ENCODE peak calls at places on chromosomes 11 and 22, in four cellular contexts. Q is mesothelial cell of epicardium, N is ovary, G is epithelial cell of esophagus. L is an unnamed sample.

GRCh38 chr11:57251037-57251436 is 14.0 kb upstream of the APLNR start:
- DNase-seq in N (no peak), Q (no peak), G (no peak), L (no peak)

GRCh38 chr11:10454902-10455631 is at the start of gene AMPD3:
- DNase-seq in N (no peak), G (peak), Q (no peak), L (peak)

GRCh38 chr11:117861151-117862018 is 15.1 kb downstream of the FXYD6 start:
- DNase-seq in N (no peak), Q (peak), G (peak), L (peak)

GRCh38 chr11:123217897-123218296 is 22.8 kb upstream of the CLMP start:
- DNase-seq in N (no peak), G (no peak), Q (no peak), L (no peak)

GRCh38 chr22:35995345-35995744 is 33.3 kb downstream of the RBFOX2 start:
- DNase-seq in Q (no peak), N (peak), G (no peak), L (no peak)

GRCh38 chr11:36492724-36493304 is 17.3 kb downstream of the TRAF6 start:
- DNase-seq in Q (no peak), G (peak), N (no peak), L (peak)

GRCh38 chr22:38489142-38489541 is 17.0 kb downstream of the DDX17 start:
- DNase-seq in G (no peak), Q (no peak), N (no peak), L (no peak)

GRCh38 chr11:57778318-57779037 is 16.9 kb downstream of the CTNND1 start:
- DNase-seq in Q (peak), N (peak), G (peak), L (peak)

GRCh38 chr22:38202437-38203089 is 769 bp downstream of the MAFF start:
- DNase-seq in G (peak), N (peak), Q (peak), L (peak)

GRCh38 chr22:29149841-29150555 is 55.7 kb upstream of the EMID1 start:
- DNase-seq in N (no peak), G (no peak), Q (no peak), L (no peak)

GRCh38 chr22:41152902-41153301 is 52.2 kb upstream of the L3MBTL2 start:
- DNase-seq in N (no peak), Q (no peak), G (no peak), L (no peak)

GRCh38 chr22:30015229-30015797 is 65.0 kb upstream of the HORMAD2 start:
- DNase-seq in Q (no peak), G (peak), N (no peak), L (peak)

GRCh38 chr22:31898911-31899310 is 45.4 kb upstream of the YWHAH start:
- DNase-seq in G (no peak), N (no peak), Q (no peak), L (no peak)

GRCh38 chr11:66912963-66913362 is 45.2 kb downstream of the PC start:
- DNase-seq in G (no peak), Q (no peak), N (no peak), L (no peak)

GRCh38 chr22:45645526-45646414 is 25.9 kb upstream of the ATXN10 start:
- DNase-seq in N (peak), G (peak), Q (peak), L (peak)

GRCh38 chr22:17198188-17199130 is 20.8 kb downstream of the ADA2 start:
- DNase-seq in G (no peak), Q (peak), N (no peak), L (no peak)

GRCh38 chr22:31537019-31537535 is 40.7 kb downstream of the SFI1 start:
- DNase-seq in Q (no peak), N (no peak), G (no peak), L (no peak)

GRCh38 chr11:69268911-69269310 is 25.0 kb upstream of the MYEOV start:
- DNase-seq in Q (no peak), N (no peak), G (no peak), L (no peak)

GRCh38 chr22:49139492-49140151 is 688.1 kb downstream of the BRD1 start:
- DNase-seq in Q (no peak), N (no peak), G (no peak), L (no peak)

GRCh38 chr11:118524757-118525465 is 2.4 kb upstream of the TTC36 start:
- DNase-seq in G (no peak), N (no peak), Q (no peak), L (no peak)

GRCh38 chr11:117435296-117435695 is 107.6 kb downstream of the CEP164 start:
- DNase-seq in N (no peak), G (no peak), Q (no peak), L (no peak)

GRCh38 chr22:31344369-31345330 is 1.5 kb downstream of the PATZ1 start:
- DNase-seq in Q (peak), N (peak), G (peak), L (no peak)

GRCh38 chr11:107799245-107799859 is 59.2 kb downstream of the SLC35F2 start:
- DNase-seq in N (peak), G (peak), Q (peak), L (peak)

GRCh38 chr11:64802370-64803162 is 448 bp downstream of the MAP4K2 start:
- DNase-seq in G (no peak), N (no peak), Q (no peak), L (no peak)

GRCh38 chr11:78539566-78539965 is 35.1 kb downstream of the NARS2 start:
- DNase-seq in G (no peak), N (no peak), Q (no peak), L (no peak)

GRCh38 chr11:88623536-88623935 is 286.0 kb upstream of the CTSC start:
- DNase-seq in Q (no peak), N (no peak), G (no peak), L (no peak)

GRCh38 chr22:44049369-44050231 is 25.5 kb downstream of the PARVB start:
- DNase-seq in N (peak), Q (no peak), G (no peak), L (no peak)

GRCh38 chr22:44354288-44354687 is 41.5 kb upstream of the SHISAL1 start:
- DNase-seq in Q (no peak), N (peak), G (no peak), L (no peak)

GRCh38 chr22:42066937-42067336 is 3.7 kb downstream of the NAGA start:
- DNase-seq in G (no peak), N (no peak), Q (peak), L (no peak)

GRCh38 chr22:23518381-23519187 is 61.5 kb downstream of the IGLL1 start:
- DNase-seq in Q (no peak), N (no peak), G (no peak), L (no peak)

GRCh38 chr11:122808494-122808893 is 29.8 kb upstream of the CRTAM start:
- DNase-seq in G (peak), N (no peak), Q (no peak), L (no peak)

GRCh38 chr11:73743045-73743444 is 17.8 kb downstream of the RAB6A start:
- DNase-seq in N (no peak), Q (no peak), G (no peak), L (no peak)

GRCh38 chr11:71266114-71266833 is 13.9 kb upstream of the SHANK2 start:
- DNase-seq in Q (no peak), G (peak), N (no peak), L (no peak)

GRCh38 chr11:94563848-94564442 is 3.2 kb upstream of the PIWIL4 start:
- DNase-seq in N (no peak), G (no peak), Q (no peak), L (no peak)

GRCh38 chr11:94567181-94567670 is at the start of gene PIWIL4:
- DNase-seq in N (no peak), G (no peak), Q (no peak), L (no peak)

GRCh38 chr11:94558932-94559331 is 8.2 kb upstream of the PIWIL4 start:
- DNase-seq in G (no peak), N (no peak), Q (no peak), L (no peak)

GRCh38 chr11:94558468-94558867 is 8.7 kb upstream of the PIWIL4 start:
- DNase-seq in G (no peak), N (no peak), Q (no peak), L (no peak)

DNA sequence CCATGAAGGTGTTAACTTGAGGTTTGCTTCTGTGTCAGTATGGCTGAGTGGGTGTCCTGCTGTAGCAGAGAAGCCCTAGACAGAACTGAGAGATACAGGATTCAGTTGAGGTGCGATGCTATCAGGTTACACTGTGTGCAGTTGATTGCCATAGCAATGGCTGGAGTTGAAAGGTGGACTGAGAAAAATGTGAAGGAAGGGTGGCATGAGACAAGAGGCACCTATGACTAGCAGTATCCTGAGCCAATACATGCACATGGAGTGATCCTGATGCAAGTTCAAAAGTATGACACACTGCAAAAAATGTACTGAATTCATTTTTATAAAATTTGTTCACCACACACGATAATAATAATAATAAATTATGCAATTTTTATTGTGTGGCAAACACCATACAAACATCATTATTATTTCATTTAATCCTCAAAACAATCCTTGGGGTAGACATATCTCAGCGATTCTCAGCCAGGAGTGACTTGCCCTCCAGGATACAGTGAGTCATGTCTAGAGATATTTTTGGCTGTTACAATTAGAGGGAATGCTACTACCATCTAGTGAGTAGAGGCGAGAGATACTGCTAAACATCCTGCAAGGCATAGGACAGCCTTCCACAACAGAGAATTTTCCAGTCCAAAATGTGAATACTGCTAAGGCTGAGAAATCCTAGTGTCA is 3.9 kb upstream of the PIWIL4 start:
- DNase-seq in N (no peak), G (peak), Q (no peak), L (peak)
- TF ChIP-seq CTCF in N (no peak), G (peak), Q (no peak), L (peak)

GRCh38 chr11:2265396-2265795 is 5.0 kb downstream of the ASCL2 start:
- DNase-seq in G (no peak), N (no peak), Q (no peak), L (no peak)

GRCh38 chr11:2265854-2266585 is 4.4 kb downstream of the ASCL2 start:
- DNase-seq in G (no peak), Q (peak), N (no peak), L (no peak)

GRCh38 chr11:2267306-2267861 is 3.0 kb downstream of the ASCL2 start:
- DNase-seq in G (no peak), N (no peak), Q (peak), L (no peak)

GRCh38 chr11:2267871-2268825 is 2.2 kb downstream of the ASCL2 start:
- DNase-seq in N (no peak), G (no peak), Q (peak), L (no peak)

GRCh38 chr11:2266586-2267305 is 3.6 kb downstream of the ASCL2 start:
- DNase-seq in G (no peak), Q (no peak), N (no peak), L (no peak)
- TF ChIP-seq CTCF in G (no peak), Q (no peak), N (no peak), L (no peak)

DNA sequence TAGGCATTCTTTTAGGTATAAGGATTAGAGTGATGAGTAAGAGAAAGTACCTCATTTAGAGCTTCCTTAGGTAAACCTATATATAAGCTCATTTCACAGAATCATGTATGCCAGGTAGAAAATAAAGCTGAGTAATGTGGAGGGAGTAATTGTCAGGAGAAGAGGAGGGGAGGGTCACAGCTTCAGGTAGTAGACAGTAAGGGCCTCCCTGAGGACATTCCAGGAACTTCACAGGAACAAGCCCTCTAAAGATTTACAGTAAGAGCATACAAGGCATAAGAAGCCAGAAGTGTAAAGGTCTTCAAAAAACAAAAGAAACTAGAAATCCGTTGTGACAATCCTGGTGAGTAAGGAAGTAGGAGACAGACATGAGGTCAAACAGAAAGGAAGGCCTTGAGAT is 57.6 kb downstream of the USP47 start:
- DNase-seq in G (peak), N (no peak), Q (no peak), L (peak)
- TF ChIP-seq CTCF in G (peak), N (no peak), Q (no peak), L (no peak)

GRCh38 chr11:131534031-131534430 is 163.6 kb downstream of the NTM start:
- DNase-seq in N (no peak), G (no peak), Q (no peak), L (no peak)
- TF ChIP-seq CTCF in N (no peak), G (no peak), Q (no peak), L (no peak)

L was measured in MCF 10A.